ENCODE peak calls at places on chromosomes 5 and 9, in six cellular contexts. M is AG10803; I is stimulated activated naive CD8-positive, alpha-beta T cell treated with anti-CD3 and anti-CD28 coated beads, Interleukin-15, amount 100 ng/mL, for 72 hours; O is cardiac muscle cell; H is naive thymus-derived CD8-positive, alpha-beta T cell; E is mucosa of descending colon. B is an unnamed sample.
A peak's percentile ranks its signal among the peaks of the same experiment; 100 is the strongest.

GRCh38 chr5:134554319-134555222 is 29.1 kb downstream of the JADE2 start:
- DNase-seq in M (peak; percentile 96), I (no peak), O (peak; percentile 90), H (no peak), E (no peak), B (no peak)

GRCh38 chr5:95471922-95472321 is 80.8 kb downstream of the FAM81B start:
- DNase-seq in M (peak; percentile 59), I (no peak), O (peak; percentile 39), H (no peak), E (no peak), B (no peak)

GRCh38 chr9:129317179-129318011 is 139.3 kb upstream of the IER5L start:
- DNase-seq in M (peak; percentile 42), I (no peak), O (peak; percentile 67), H (no peak), E (peak; percentile 58), B (peak; percentile 50)

GRCh38 chr5:168334161-168335094 is 43.0 kb downstream of the WWC1 start:
- DNase-seq in M (peak; percentile 86), I (no peak), O (peak; percentile 58), H (no peak), E (no peak), B (no peak)

GRCh38 chr5:62124266-62124665 is 181.7 kb upstream of the KIF2A start:
- DNase-seq in M (no peak), I (no peak), O (no peak), H (no peak), E (no peak), B (no peak)

GRCh38 chr5:145433077-145433476 is 402.1 kb downstream of the PRELID2 start:
- DNase-seq in M (no peak), I (no peak), O (no peak), H (no peak), E (no peak), B (no peak)

GRCh38 chr9:18666987-18667772 is 193.2 kb downstream of the ADAMTSL1 start:
- DNase-seq in M (peak; percentile 58), I (no peak), O (peak; percentile 64), H (no peak), E (no peak), B (no peak)

GRCh38 chr9:136644343-136644592 is 18.4 kb upstream of the EGFL7 start:
- DNase-seq in M (peak; percentile 55), I (no peak), O (peak; percentile 80), H (no peak), E (peak; percentile 92), B (peak; percentile 85)

GRCh38 chr5:137054335-137054734 is 444.8 kb downstream of the SPOCK1 start:
- DNase-seq in M (no peak), I (no peak), O (no peak), H (no peak), E (no peak), B (no peak)

GRCh38 chr5:150162142-150162513 is 4.5 kb upstream of the CDX1 start:
- DNase-seq in M (no peak), I (no peak), O (no peak), H (no peak), E (peak; percentile 90), B (no peak)

GRCh38 chr9:95351051-95351450 is 33.5 kb upstream of the FANCC start:
- DNase-seq in M (no peak), I (no peak), O (no peak), H (no peak), E (no peak), B (no peak)

GRCh38 chr9:126516936-126517750 is 96.6 kb upstream of the LMX1B start:
- DNase-seq in M (peak; percentile 83), I (peak; percentile 62), O (peak; percentile 86), H (peak; percentile 22), E (peak; percentile 29), B (no peak)

GRCh38 chr9:27549196-27549737 is 19.7 kb upstream of the MOB3B start:
- DNase-seq in M (peak; percentile 69), I (no peak), O (peak; percentile 72), H (no peak), E (no peak), B (no peak)

GRCh38 chr9:135696446-135696845 is 2.8 kb downstream of the SOHLH1 start:
- DNase-seq in M (no peak), I (no peak), O (no peak), H (no peak), E (no peak), B (no peak)

GRCh38 chr5:127001621-127002296 is 28.6 kb downstream of the MARCHF3 start:
- DNase-seq in M (peak; percentile 95), I (no peak), O (peak; percentile 88), H (no peak), E (peak; percentile 41), B (no peak)

GRCh38 chr9:38146844-38147243 is 77.8 kb upstream of the SHB start:
- DNase-seq in M (no peak), I (no peak), O (no peak), H (no peak), E (no peak), B (no peak)

GRCh38 chr5:31471916-31472315 is 60.0 kb downstream of the DROSHA start:
- DNase-seq in M (peak; percentile 21), I (no peak), O (no peak), H (no peak), E (no peak), B (no peak)

GRCh38 chr9:136052991-136053756 is 41.9 kb downstream of the NACC2 start:
- DNase-seq in M (peak; percentile 21), I (no peak), O (no peak), H (no peak), E (no peak), B (peak; percentile 17)

GRCh38 chr5:80125962-80126480 is 90.9 kb downstream of the THBS4 start:
- DNase-seq in M (peak; percentile 52), I (peak; percentile 36), O (peak; percentile 60), H (no peak), E (no peak), B (no peak)

GRCh38 chr5:10800852-10801251 is 39.8 kb upstream of the DAP start:
- DNase-seq in M (no peak), I (no peak), O (no peak), H (no peak), E (no peak), B (no peak)

GRCh38 chr5:58773744-58774441 is 191.0 kb downstream of the RAB3C start:
- DNase-seq in M (no peak), I (no peak), O (peak; percentile 29), H (no peak), E (no peak), B (peak; percentile 73)

GRCh38 chr5:10619649-10620048 is 55.8 kb downstream of the ANKRD33B start:
- DNase-seq in M (no peak), I (no peak), O (no peak), H (no peak), E (no peak), B (no peak)

GRCh38 chr5:174312270-174312617 is 266.7 kb downstream of the NSG2 start:
- DNase-seq in M (no peak), I (no peak), O (no peak), H (no peak), E (no peak), B (no peak)

GRCh38 chr5:28748446-28748845 is 1710.1 kb upstream of the CDH9 start:
- DNase-seq in M (no peak), I (no peak), O (no peak), H (no peak), E (no peak), B (no peak)

GRCh38 chr9:99335280-99335679 is 113.2 kb downstream of the SEC61B start:
- DNase-seq in M (no peak), I (no peak), O (no peak), H (no peak), E (no peak), B (no peak)

GRCh38 chr5:159507661-159508060 is 177.4 kb upstream of the IL12B start:
- DNase-seq in M (no peak), I (no peak), O (no peak), H (no peak), E (no peak), B (no peak)